ENCODE peak calls at places on chromosome 17, in nine cellular contexts. X is dorsolateral prefrontal cortex; Y is hepatocyte; M is A549; G is DND-41; F is mammary epithelial cell; C is CD8-positive, alpha-beta T cell; K is mesendoderm; S is cardiac muscle cell. E is an unnamed sample.

GRCh38 chr17:15931394-15931793 is 13.5 kb upstream of the ADORA2B start:
- DNase-seq in X (no peak), Y (no peak), M (no peak), G (no peak), F (no peak), C (no peak), K (no peak), S (no peak), E (no peak)

GRCh38 chr17:37358098-37358829 is 17.5 kb upstream of the C17orf78 start:
- DNase-seq in X (peak), Y (peak), M (peak), G (peak), F (peak), C (peak), K (peak), S (peak), E (peak)

GRCh38 chr17:48004973-48005372 is 32.6 kb downstream of the COPZ2 start:
- DNase-seq in X (no peak), Y (no peak), M (no peak), G (no peak), F (no peak), C (no peak), K (no peak), S (no peak), E (no peak)

GRCh38 chr17:43661699-43662431 is at the start of gene MEOX1:
- DNase-seq in X (no peak), Y (no peak), M (no peak), G (no peak), F (peak), C (no peak), K (peak), S (peak), E (no peak)

GRCh38 chr17:50107790-50108414 is 12.8 kb downstream of the PDK2 start:
- DNase-seq in X (no peak), Y (no peak), M (no peak), G (no peak), F (peak), C (no peak), K (no peak), S (no peak), E (no peak)

GRCh38 chr17:31631759-31632158 is 227.3 kb downstream of the COPRS start:
- DNase-seq in X (no peak), Y (no peak), M (no peak), G (no peak), F (no peak), C (no peak), K (no peak), S (no peak), E (no peak)

GRCh38 chr17:42260318-42260717 is 15.9 kb downstream of the STAT5B start:
- DNase-seq in X (no peak), Y (no peak), M (no peak), G (no peak), F (no peak), C (no peak), K (no peak), S (no peak), E (no peak)

GRCh38 chr17:43908111-43908721 is 880 bp upstream of the MPP2 start:
- DNase-seq in X (peak), Y (peak), M (peak), G (peak), F (no peak), C (peak), K (peak), S (peak), E (peak)

GRCh38 chr17:7261377-7262191 is 694 bp downstream of the CLDN7 start:
- DNase-seq in X (no peak), Y (peak), M (no peak), G (no peak), F (no peak), C (peak), K (peak), S (no peak), E (no peak)

GRCh38 chr17:72715906-72716572 is 376.4 kb downstream of the SLC39A11 start:
- DNase-seq in X (no peak), Y (peak), M (peak), G (no peak), F (peak), C (no peak), K (peak), S (peak), E (no peak)

GRCh38 chr17:33519692-33520091 is 226.6 kb upstream of the ASIC2 start:
- DNase-seq in X (no peak), Y (no peak), M (no peak), G (no peak), F (no peak), C (no peak), K (no peak), S (no peak), E (no peak)

GRCh38 chr17:83103200-83103937 is 24.0 kb downstream of the METRNL start:
- DNase-seq in X (no peak), Y (peak), M (peak), G (peak), F (no peak), C (no peak), K (no peak), S (no peak), E (peak)

GRCh38 chr17:31321481-31321880 is at the start of gene EVI2A:
- DNase-seq in X (peak), Y (no peak), M (no peak), G (peak), F (peak), C (peak), K (peak), S (peak), E (peak)

GRCh38 chr17:55898195-55898594 is 147.3 kb downstream of the PCTP start:
- DNase-seq in X (no peak), Y (no peak), M (no peak), G (no peak), F (no peak), C (no peak), K (no peak), S (no peak), E (no peak)

GRCh38 chr17:49680314-49680713 is 2.4 kb upstream of the SPOP start:
- DNase-seq in X (no peak), Y (no peak), M (no peak), G (no peak), F (no peak), C (no peak), K (no peak), S (no peak), E (no peak)

GRCh38 chr17:10290046-10290445 is 82.8 kb downstream of the MYH13 start:
- DNase-seq in X (no peak), Y (peak), M (no peak), G (no peak), F (no peak), C (no peak), K (no peak), S (peak), E (no peak)

GRCh38 chr17:75937652-75938051 is 3.2 kb downstream of the FBF1 start:
- DNase-seq in X (no peak), Y (no peak), M (no peak), G (no peak), F (no peak), C (no peak), K (no peak), S (no peak), E (no peak)

GRCh38 chr17:42679001-42679491 is 2.3 kb upstream of the PLEKHH3 start:
- DNase-seq in X (no peak), Y (peak), M (peak), G (peak), F (peak), C (no peak), K (peak), S (peak), E (no peak)

GRCh38 chr17:66803474-66803951 is 31.4 kb upstream of the CACNG5 start:
- DNase-seq in X (no peak), Y (no peak), M (no peak), G (no peak), F (no peak), C (no peak), K (no peak), S (no peak), E (no peak)

GRCh38 chr17:33109331-33110072 is 117.9 kb downstream of the SPACA3 start:
- DNase-seq in X (no peak), Y (no peak), M (no peak), G (no peak), F (no peak), C (no peak), K (no peak), S (no peak), E (no peak)

GRCh38 chr17:6472517-6472916 is 28.3 kb downstream of the PIMREG start:
- DNase-seq in X (no peak), Y (no peak), M (no peak), G (no peak), F (no peak), C (no peak), K (no peak), S (no peak), E (no peak)

GRCh38 chr17:48439875-48440505 is 10.0 kb upstream of the SKAP1 start:
- DNase-seq in X (no peak), Y (no peak), M (no peak), G (no peak), F (no peak), C (peak), K (no peak), S (peak), E (peak)

GRCh38 chr17:64259922-64260321 is 3.1 kb downstream of the TEX2 start:
- DNase-seq in X (no peak), Y (peak), M (no peak), G (no peak), F (peak), C (no peak), K (no peak), S (peak), E (no peak)

DNA sequence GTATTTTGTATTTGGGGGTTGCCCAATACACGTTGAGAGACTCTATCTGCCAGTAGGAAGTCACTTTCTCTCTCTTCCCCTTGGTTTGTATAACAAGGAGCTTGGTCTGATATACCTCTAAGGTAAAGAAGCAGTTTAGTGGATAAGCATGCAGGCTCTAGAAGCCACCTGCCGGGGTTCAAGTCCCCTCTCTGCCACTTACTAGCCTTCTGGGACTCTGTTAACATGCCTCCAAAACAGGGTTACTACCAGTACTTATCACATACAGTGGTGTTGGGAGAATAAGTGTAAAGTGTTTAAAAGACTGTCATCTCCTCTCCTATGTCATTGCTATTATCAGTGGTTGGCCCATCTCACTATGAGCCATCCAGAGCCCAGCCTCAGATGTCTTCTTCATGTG is 156.1 kb upstream of the HS3ST3A1 start:
- DNase-seq in X (no peak), Y (no peak), M (no peak), G (no peak), F (no peak), C (no peak), K (peak), S (no peak), E (no peak)
- H3K27ac ChIP-seq in X (no peak), Y (no peak), M (no peak), G (no peak), F (no peak), C (no peak), K (peak), S (no peak), E (no peak)

GRCh38 chr17:77460514-77461046 is 319.8 kb downstream of the SEC14L1 start:
- DNase-seq in X (no peak), Y (no peak), M (no peak), G (peak), F (no peak), C (no peak), K (peak), S (no peak), E (peak)
- H3K4me3 ChIP-seq in X (no peak), Y (no peak), M (no peak), G (no peak), F (no peak), C (peak), K (no peak), S (no peak), E (peak)

GRCh38 chr17:40577611-40578065 is 12.4 kb upstream of the CCR7 start:
- DNase-seq in X (no peak), Y (no peak), M (no peak), G (no peak), F (no peak), C (no peak), K (no peak), S (no peak), E (peak)
- H3K27ac ChIP-seq in X (no peak), Y (no peak), M (no peak), G (no peak), F (no peak), C (peak), K (no peak), S (no peak), E (no peak)

DNA sequence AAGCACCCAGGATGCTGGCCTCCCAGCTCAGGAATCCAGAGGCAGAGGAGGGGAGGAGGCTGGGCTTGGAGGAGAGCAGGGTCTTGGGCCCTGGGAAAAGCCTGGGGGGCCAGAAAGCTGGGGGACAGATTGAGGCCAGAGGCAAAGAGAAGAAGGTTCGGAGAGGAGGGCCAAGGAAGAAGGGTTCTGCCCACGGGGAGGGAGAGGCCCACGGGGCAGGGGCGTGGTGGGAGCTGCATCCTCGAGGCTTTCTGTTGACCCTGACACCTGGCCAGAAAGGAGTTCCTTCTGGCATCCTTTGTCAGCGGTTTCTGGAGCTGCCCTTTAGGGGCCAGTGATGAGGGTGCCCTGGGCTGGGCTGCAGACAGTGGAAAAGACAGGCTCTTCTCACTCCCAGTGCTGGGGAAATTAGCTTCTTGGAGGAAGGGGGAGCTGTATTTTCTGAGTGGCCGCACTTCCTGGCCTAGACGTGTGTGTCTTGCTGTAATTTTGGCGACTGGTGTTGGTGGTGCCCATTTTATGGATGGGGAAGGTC is 308.7 kb downstream of the SEC14L1 start:
- DNase-seq in X (no peak), Y (no peak), M (no peak), G (no peak), F (no peak), C (peak), K (no peak), S (no peak), E (no peak)
- H3K4me3 ChIP-seq in X (no peak), Y (no peak), M (no peak), G (no peak), F (peak), C (peak), K (no peak), S (no peak), E (peak)